ENCODE peak calls at places on chromosomes 13 and 19, in nine cellular contexts. One of them, this sample, is unnamed.

GRCh38 chr13:114043421-114044053 is 69.7 kb upstream of the C13orf46 start:
- DNase-seq in tibial nerve: peak; percentile 49
- DNase-seq in CD8-positive, alpha-beta memory T cell: no peak
- DNase-seq in cardiac muscle cell: peak; percentile 96
- DNase-seq in psoas muscle: peak; percentile 81
- DNase-seq in PC-9: no peak
- DNase-seq in Panc1: no peak
- DNase-seq in neuronal stem cell: peak; percentile 29
- DNase-seq in Peyer's patch: peak; percentile 78
- DNase-seq in this sample: no peak

GRCh38 chr19:32406161-32407003 is 812 bp downstream of the DPY19L3 start:
- DNase-seq in tibial nerve: no peak
- DNase-seq in psoas muscle: no peak
- DNase-seq in CD8-positive, alpha-beta memory T cell: no peak
- DNase-seq in cardiac muscle cell: no peak
- DNase-seq in Panc1: no peak
- DNase-seq in PC-9: no peak
- DNase-seq in Peyer's patch: no peak
- DNase-seq in neuronal stem cell: no peak
- DNase-seq in this sample: no peak

GRCh38 chr13:19056355-19056880 is 125.2 kb downstream of the TUBA3C start:
- DNase-seq in CD8-positive, alpha-beta memory T cell: no peak
- DNase-seq in neuronal stem cell: no peak
- DNase-seq in Peyer's patch: no peak
- DNase-seq in cardiac muscle cell: no peak
- DNase-seq in Panc1: no peak
- DNase-seq in tibial nerve: no peak
- DNase-seq in psoas muscle: no peak
- DNase-seq in PC-9: no peak
- DNase-seq in this sample: no peak

GRCh38 chr13:85543144-85543543 is 256.1 kb downstream of the SLITRK6 start:
- DNase-seq in cardiac muscle cell: peak; percentile 47
- DNase-seq in Panc1: no peak
- DNase-seq in PC-9: no peak
- DNase-seq in tibial nerve: no peak
- DNase-seq in neuronal stem cell: no peak
- DNase-seq in Peyer's patch: no peak
- DNase-seq in CD8-positive, alpha-beta memory T cell: no peak
- DNase-seq in psoas muscle: no peak
- DNase-seq in this sample: no peak

GRCh38 chr13:25678398-25678797 is 306.6 kb downstream of the ATP8A2 start:
- DNase-seq in tibial nerve: no peak
- DNase-seq in PC-9: no peak
- DNase-seq in cardiac muscle cell: no peak
- DNase-seq in Peyer's patch: no peak
- DNase-seq in CD8-positive, alpha-beta memory T cell: no peak
- DNase-seq in Panc1: no peak
- DNase-seq in psoas muscle: no peak
- DNase-seq in neuronal stem cell: no peak
- DNase-seq in this sample: no peak

GRCh38 chr13:42728507-42729180 is 52.7 kb upstream of the FAM216B start:
- DNase-seq in CD8-positive, alpha-beta memory T cell: no peak
- DNase-seq in Panc1: no peak
- DNase-seq in Peyer's patch: no peak
- DNase-seq in tibial nerve: no peak
- DNase-seq in PC-9: peak; percentile 52
- DNase-seq in neuronal stem cell: no peak
- DNase-seq in psoas muscle: no peak
- DNase-seq in cardiac muscle cell: no peak
- DNase-seq in this sample: no peak

GRCh38 chr13:76707360-76707759 is 178.8 kb downstream of the KCTD12 start:
- DNase-seq in Peyer's patch: no peak
- DNase-seq in psoas muscle: no peak
- DNase-seq in neuronal stem cell: no peak
- DNase-seq in cardiac muscle cell: peak; percentile 54
- DNase-seq in tibial nerve: no peak
- DNase-seq in Panc1: no peak
- DNase-seq in PC-9: no peak
- DNase-seq in CD8-positive, alpha-beta memory T cell: no peak
- DNase-seq in this sample: no peak

GRCh38 chr19:11378319-11379189 is 4.1 kb downstream of the SWSAP1 start:
- DNase-seq in neuronal stem cell: peak; percentile 39
- DNase-seq in PC-9: peak; percentile 88
- DNase-seq in cardiac muscle cell: peak; percentile 45
- DNase-seq in tibial nerve: no peak
- DNase-seq in Peyer's patch: peak; percentile 59
- DNase-seq in psoas muscle: no peak
- DNase-seq in CD8-positive, alpha-beta memory T cell: no peak
- DNase-seq in Panc1: no peak
- DNase-seq in this sample: no peak

GRCh38 chr13:66693656-66694055 is 536.5 kb downstream of the PCDH9 start:
- DNase-seq in PC-9: no peak
- DNase-seq in Peyer's patch: no peak
- DNase-seq in CD8-positive, alpha-beta memory T cell: no peak
- DNase-seq in neuronal stem cell: no peak
- DNase-seq in psoas muscle: no peak
- DNase-seq in Panc1: no peak
- DNase-seq in cardiac muscle cell: peak; percentile 52
- DNase-seq in tibial nerve: no peak
- DNase-seq in this sample: no peak

GRCh38 chr19:16258440-16258903 is 60.8 kb downstream of the AP1M1 start:
- DNase-seq in Peyer's patch: peak; percentile 76
- DNase-seq in psoas muscle: peak; percentile 63
- DNase-seq in PC-9: no peak
- DNase-seq in tibial nerve: peak; percentile 37
- DNase-seq in neuronal stem cell: no peak
- DNase-seq in cardiac muscle cell: peak; percentile 43
- DNase-seq in Panc1: no peak
- DNase-seq in CD8-positive, alpha-beta memory T cell: no peak
- DNase-seq in this sample: peak; percentile 84

GRCh38 chr13:98144501-98145350 is 1.8 kb downstream of the FARP1 start:
- DNase-seq in cardiac muscle cell: peak; percentile 44
- DNase-seq in Peyer's patch: no peak
- DNase-seq in tibial nerve: no peak
- DNase-seq in CD8-positive, alpha-beta memory T cell: no peak
- DNase-seq in PC-9: peak; percentile 34
- DNase-seq in psoas muscle: no peak
- DNase-seq in Panc1: no peak
- DNase-seq in neuronal stem cell: peak; percentile 53
- DNase-seq in this sample: no peak

DNA sequence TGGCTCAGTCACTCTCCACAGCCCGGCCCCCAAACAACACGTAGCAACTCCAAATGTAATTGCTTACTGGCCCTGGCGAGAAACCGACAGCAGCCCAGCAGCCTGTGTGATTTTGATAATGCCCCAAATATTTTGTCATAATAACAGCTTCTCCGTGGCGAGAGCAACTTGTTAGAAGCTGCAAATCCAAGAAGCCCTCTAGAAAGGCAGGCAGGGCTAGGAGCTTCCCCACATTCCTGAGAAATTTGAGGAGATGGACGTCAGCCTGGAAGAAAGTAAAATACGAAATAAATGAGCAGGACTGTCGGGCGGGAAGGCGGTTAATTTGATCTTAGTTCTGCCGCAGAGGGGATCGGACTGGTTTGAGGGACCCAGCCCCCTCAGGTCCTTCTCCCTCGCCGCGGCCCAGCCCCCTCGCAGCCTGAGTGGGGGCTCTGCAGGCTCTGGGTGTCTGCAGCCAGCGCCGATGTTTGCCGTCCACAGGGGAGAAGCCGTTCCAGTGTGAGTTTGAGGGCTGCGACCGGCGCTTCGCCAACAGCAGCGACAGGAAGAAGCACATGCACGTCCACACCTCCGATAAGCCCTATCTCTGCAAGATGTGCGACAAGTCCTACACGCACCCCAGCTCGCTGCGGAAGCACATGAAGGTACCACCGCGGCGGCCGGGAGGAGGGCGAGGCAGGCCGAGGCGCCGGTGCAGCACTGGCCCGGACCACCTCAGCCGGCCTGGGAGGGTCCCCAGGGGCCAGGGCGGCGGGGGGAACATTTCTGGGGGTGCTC is 3.1 kb downstream of the ZIC2 start:
- DNase-seq in tibial nerve: no peak
- DNase-seq in cardiac muscle cell: no peak
- DNase-seq in PC-9: no peak
- DNase-seq in Panc1: no peak
- DNase-seq in neuronal stem cell: no peak
- DNase-seq in psoas muscle: no peak
- DNase-seq in CD8-positive, alpha-beta memory T cell: no peak
- DNase-seq in Peyer's patch: no peak
- DNase-seq in this sample: no peak
- H3K4me3 ChIP-seq in tibial nerve: no peak overlapping the region
- H3K4me3 ChIP-seq in cardiac muscle cell: no peak overlapping the region
- H3K4me3 ChIP-seq in PC-9: peak overlapping the region; percentile 98
- H3K4me3 ChIP-seq in Panc1: peak overlapping the region; percentile 75
- H3K4me3 ChIP-seq in neuronal stem cell: peak overlapping the region; percentile 93
- H3K4me3 ChIP-seq in psoas muscle: no peak overlapping the region
- H3K4me3 ChIP-seq in CD8-positive, alpha-beta memory T cell: no peak overlapping the region
- H3K4me3 ChIP-seq in Peyer's patch: no peak overlapping the region
- H3K4me3 ChIP-seq in this sample: no peak overlapping the region

GRCh38 chr13:47146991-47147783 is 250.3 kb upstream of the HTR2A start:
- DNase-seq in psoas muscle: no peak
- DNase-seq in CD8-positive, alpha-beta memory T cell: no peak
- DNase-seq in Panc1: no peak
- DNase-seq in PC-9: no peak
- DNase-seq in tibial nerve: no peak
- DNase-seq in cardiac muscle cell: no peak
- DNase-seq in Peyer's patch: no peak
- DNase-seq in neuronal stem cell: no peak
- DNase-seq in this sample: no peak
- H3K4me1 ChIP-seq in psoas muscle: no peaks in the 10 kb centered on the region
- H3K4me1 ChIP-seq in CD8-positive, alpha-beta memory T cell: no peaks in the 10 kb centered on the region
- H3K4me1 ChIP-seq in Panc1: no peaks in the 10 kb centered on the region
- H3K4me1 ChIP-seq in PC-9: no peaks in the 10 kb centered on the region
- H3K4me1 ChIP-seq in tibial nerve: no peaks in the 10 kb centered on the region
- H3K4me1 ChIP-seq in cardiac muscle cell: peaks cover 2% of the 10 kb centered on the region
- H3K4me1 ChIP-seq in Peyer's patch: no peaks in the 10 kb centered on the region
- H3K4me1 ChIP-seq in neuronal stem cell: no peaks in the 10 kb centered on the region
- H3K4me1 ChIP-seq in this sample: no peaks in the 10 kb centered on the region

GRCh38 chr19:47427241-47428176 is 8.2 kb upstream of the MEIS3 start:
- DNase-seq in cardiac muscle cell: peak; percentile 68
- DNase-seq in CD8-positive, alpha-beta memory T cell: peak; percentile 56
- DNase-seq in tibial nerve: peak; percentile 22
- DNase-seq in PC-9: peak; percentile 48
- DNase-seq in neuronal stem cell: peak; percentile 89
- DNase-seq in Peyer's patch: peak; percentile 79
- DNase-seq in Panc1: peak; percentile 62
- DNase-seq in psoas muscle: no peak
- DNase-seq in this sample: no peak

GRCh38 chr19:47429140-47429793 is 9.9 kb upstream of the MEIS3 start:
- DNase-seq in Peyer's patch: no peak
- DNase-seq in CD8-positive, alpha-beta memory T cell: no peak
- DNase-seq in cardiac muscle cell: no peak
- DNase-seq in tibial nerve: no peak
- DNase-seq in psoas muscle: no peak
- DNase-seq in PC-9: no peak
- DNase-seq in Panc1: no peak
- DNase-seq in neuronal stem cell: no peak
- DNase-seq in this sample: no peak

GRCh38 chr19:47430041-47430802 is 10.9 kb upstream of the MEIS3 start:
- DNase-seq in psoas muscle: no peak
- DNase-seq in Panc1: no peak
- DNase-seq in cardiac muscle cell: peak; percentile 71
- DNase-seq in CD8-positive, alpha-beta memory T cell: no peak
- DNase-seq in PC-9: no peak
- DNase-seq in Peyer's patch: peak; percentile 73
- DNase-seq in tibial nerve: peak; percentile 23
- DNase-seq in neuronal stem cell: no peak
- DNase-seq in this sample: peak; percentile 58

GRCh38 chr19:47432091-47432490 is 12.8 kb upstream of the MEIS3 start:
- DNase-seq in Peyer's patch: no peak
- DNase-seq in psoas muscle: no peak
- DNase-seq in cardiac muscle cell: no peak
- DNase-seq in tibial nerve: no peak
- DNase-seq in Panc1: no peak
- DNase-seq in neuronal stem cell: no peak
- DNase-seq in PC-9: no peak
- DNase-seq in CD8-positive, alpha-beta memory T cell: no peak
- DNase-seq in this sample: no peak

DNA sequence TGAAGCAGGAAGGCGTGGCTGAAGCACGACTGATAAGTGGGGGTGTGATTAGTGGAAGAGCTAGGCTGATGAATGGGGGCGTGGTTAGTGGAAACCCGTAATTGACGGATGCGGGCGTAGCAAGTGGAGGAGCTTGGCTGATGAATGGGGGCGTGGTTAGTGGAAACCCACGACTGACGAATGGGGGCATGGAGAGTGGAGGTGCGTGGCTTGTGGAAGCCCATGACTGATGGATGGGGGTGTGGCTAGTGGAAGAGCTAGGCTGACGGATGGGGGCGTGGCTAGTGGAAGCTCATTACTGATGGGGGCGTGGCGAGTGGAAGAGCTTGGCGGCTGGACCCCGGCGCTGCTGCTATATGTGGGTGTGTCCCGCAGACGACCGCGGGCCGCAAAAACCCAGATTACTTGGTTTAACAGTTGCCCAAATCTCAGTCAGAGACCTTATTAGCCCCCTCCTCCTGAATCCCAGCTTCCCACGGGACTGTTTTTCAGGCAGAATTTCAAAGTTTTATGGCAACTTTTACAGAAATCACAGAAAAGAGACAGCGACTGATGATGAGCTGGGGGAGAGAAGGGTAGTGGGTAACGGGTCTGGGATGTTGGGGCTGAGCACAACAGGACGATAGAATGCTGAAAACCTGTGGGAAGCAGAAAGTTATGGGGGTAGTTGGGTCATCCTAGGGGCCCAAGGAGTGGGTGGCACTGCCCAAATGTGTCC is 9.0 kb upstream of the MEIS3 start:
- DNase-seq in cardiac muscle cell: peak; percentile 100
- DNase-seq in CD8-positive, alpha-beta memory T cell: peak; percentile 75
- DNase-seq in neuronal stem cell: peak; percentile 100
- DNase-seq in Panc1: peak; percentile 48
- DNase-seq in tibial nerve: peak; percentile 52
- DNase-seq in Peyer's patch: peak; percentile 90
- DNase-seq in PC-9: peak; percentile 92
- DNase-seq in psoas muscle: peak; percentile 81
- DNase-seq in this sample: peak; percentile 87
- H3K4me3 ChIP-seq in cardiac muscle cell: peak overlapping the region; percentile 14
- H3K4me3 ChIP-seq in CD8-positive, alpha-beta memory T cell: peak overlapping the region; percentile 44
- H3K4me3 ChIP-seq in neuronal stem cell: no peak overlapping the region
- H3K4me3 ChIP-seq in Panc1: peak overlapping the region; percentile 32
- H3K4me3 ChIP-seq in tibial nerve: no peak overlapping the region
- H3K4me3 ChIP-seq in Peyer's patch: no peak overlapping the region
- H3K4me3 ChIP-seq in PC-9: peak overlapping the region; percentile 33
- H3K4me3 ChIP-seq in psoas muscle: no peak overlapping the region
- H3K4me3 ChIP-seq in this sample: no peak overlapping the region

DNA sequence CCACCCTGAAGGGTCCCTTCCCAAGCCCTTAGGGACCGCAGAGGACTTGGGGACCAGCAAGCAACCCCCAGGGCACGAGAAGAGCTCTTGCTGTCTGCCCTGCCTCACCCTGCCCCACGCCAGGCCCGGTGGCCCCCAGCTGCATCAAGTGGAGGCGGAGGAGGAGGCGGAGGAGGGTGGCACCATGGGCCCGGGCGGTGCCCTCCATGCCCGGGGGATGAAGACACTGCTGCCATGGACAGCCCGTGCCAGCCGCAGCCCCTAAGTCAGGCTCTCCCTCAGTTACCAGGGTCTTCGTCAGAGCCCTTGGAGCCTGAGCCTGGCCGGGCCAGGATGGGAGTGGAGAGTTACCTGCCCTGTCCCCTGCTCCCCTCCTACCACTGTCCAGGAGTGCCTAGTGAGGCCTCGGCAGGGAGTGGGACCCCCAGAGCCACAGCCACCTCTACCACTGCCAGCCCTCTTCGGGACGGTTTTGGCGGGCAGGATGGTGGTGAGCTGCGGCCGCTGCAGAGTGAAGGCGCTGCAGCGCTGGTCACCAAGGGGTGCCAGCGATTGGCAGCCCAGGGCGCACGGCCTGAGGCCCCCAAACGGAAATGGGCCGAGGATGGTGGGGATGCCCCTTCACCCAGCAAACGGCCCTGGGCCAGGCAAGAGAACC is 1.5 kb downstream of the EGLN2 start:
- DNase-seq in PC-9: no peak
- DNase-seq in tibial nerve: no peak
- DNase-seq in Peyer's patch: no peak
- DNase-seq in cardiac muscle cell: no peak
- DNase-seq in Panc1: no peak
- DNase-seq in psoas muscle: no peak
- DNase-seq in CD8-positive, alpha-beta memory T cell: no peak
- DNase-seq in neuronal stem cell: no peak
- DNase-seq in this sample: no peak
- H3K4me1 ChIP-seq in PC-9: peaks cover 32% of the 10 kb centered on the region
- H3K4me1 ChIP-seq in tibial nerve: no peaks in the 10 kb centered on the region
- H3K4me1 ChIP-seq in Peyer's patch: peaks cover 58% of the 10 kb centered on the region
- H3K4me1 ChIP-seq in cardiac muscle cell: peaks cover 42% of the 10 kb centered on the region
- H3K4me1 ChIP-seq in Panc1: peaks cover 44% of the 10 kb centered on the region
- H3K4me1 ChIP-seq in psoas muscle: peaks cover 55% of the 10 kb centered on the region
- H3K4me1 ChIP-seq in CD8-positive, alpha-beta memory T cell: peaks cover 64% of the 10 kb centered on the region
- H3K4me1 ChIP-seq in neuronal stem cell: peaks cover 43% of the 10 kb centered on the region
- H3K4me1 ChIP-seq in this sample: no peaks in the 10 kb centered on the region